ENCODE peak calls at places on chromosomes 2 and 18, in four cellular contexts. One of them, this sample, is unnamed.

GRCh38 chr18:3354506-3354905 is 92.6 kb downstream of the MYL12B start:
- DNase-seq in astrocyte of the spinal cord: no peak
- DNase-seq in progenitor cell of endocrine pancreas: no peak
- DNase-seq in IMR-90: peak
- DNase-seq in this sample: no peak

GRCh38 chr2:101307950-101308431 is 510 bp downstream of the RNF149 start:
- DNase-seq in progenitor cell of endocrine pancreas: peak
- DNase-seq in astrocyte of the spinal cord: peak
- DNase-seq in IMR-90: no peak
- DNase-seq in this sample: peak

GRCh38 chr2:217707116-217707742 is 295.6 kb downstream of the TNS1 start:
- DNase-seq in astrocyte of the spinal cord: no peak
- DNase-seq in progenitor cell of endocrine pancreas: no peak
- DNase-seq in IMR-90: peak
- DNase-seq in this sample: no peak

GRCh38 chr18:26159353-26159752 is 25.7 kb downstream of the PSMA8 start:
- DNase-seq in IMR-90: no peak
- DNase-seq in astrocyte of the spinal cord: no peak
- DNase-seq in progenitor cell of endocrine pancreas: no peak
- DNase-seq in this sample: no peak

GRCh38 chr18:10235553-10235952 is 218.9 kb upstream of the APCDD1 start:
- DNase-seq in astrocyte of the spinal cord: no peak
- DNase-seq in progenitor cell of endocrine pancreas: no peak
- DNase-seq in IMR-90: no peak
- DNase-seq in this sample: no peak

GRCh38 chr2:46780801-46781445 is 134.7 kb downstream of the MCFD2 start:
- DNase-seq in progenitor cell of endocrine pancreas: peak
- DNase-seq in IMR-90: peak
- DNase-seq in astrocyte of the spinal cord: no peak
- DNase-seq in this sample: no peak

GRCh38 chr2:70716951-70717350 is 51.0 kb downstream of the ADD2 start:
- DNase-seq in IMR-90: no peak
- DNase-seq in progenitor cell of endocrine pancreas: no peak
- DNase-seq in astrocyte of the spinal cord: no peak
- DNase-seq in this sample: no peak

GRCh38 chr2:167582619-167583018 is 664.8 kb downstream of the STK39 start:
- DNase-seq in astrocyte of the spinal cord: no peak
- DNase-seq in progenitor cell of endocrine pancreas: no peak
- DNase-seq in IMR-90: no peak
- DNase-seq in this sample: no peak

GRCh38 chr2:224682121-224682520 is 34.0 kb downstream of the CCDC195 start:
- DNase-seq in progenitor cell of endocrine pancreas: no peak
- DNase-seq in astrocyte of the spinal cord: no peak
- DNase-seq in IMR-90: no peak
- DNase-seq in this sample: no peak

GRCh38 chr18:55275042-55275897 is 312.7 kb downstream of the TCF4 start:
- DNase-seq in astrocyte of the spinal cord: peak
- DNase-seq in IMR-90: peak
- DNase-seq in progenitor cell of endocrine pancreas: no peak
- DNase-seq in this sample: no peak

GRCh38 chr2:239647037-239647436 is 246.2 kb upstream of the HDAC4 start:
- DNase-seq in IMR-90: no peak
- DNase-seq in progenitor cell of endocrine pancreas: no peak
- DNase-seq in astrocyte of the spinal cord: no peak
- DNase-seq in this sample: no peak

GRCh38 chr2:62747169-62747568 is 41.7 kb downstream of the EHBP1 start:
- DNase-seq in astrocyte of the spinal cord: no peak
- DNase-seq in IMR-90: no peak
- DNase-seq in progenitor cell of endocrine pancreas: no peak
- DNase-seq in this sample: no peak

GRCh38 chr2:221133941-221134340 is 438.2 kb downstream of the EPHA4 start:
- DNase-seq in astrocyte of the spinal cord: no peak
- DNase-seq in IMR-90: no peak
- DNase-seq in progenitor cell of endocrine pancreas: no peak
- DNase-seq in this sample: no peak

GRCh38 chr2:65071499-65072180 is 15.4 kb downstream of the CEP68 start:
- DNase-seq in IMR-90: no peak
- DNase-seq in astrocyte of the spinal cord: no peak
- DNase-seq in progenitor cell of endocrine pancreas: no peak
- DNase-seq in this sample: no peak

GRCh38 chr2:157897106-157897971 is 21.2 kb upstream of the ACVR1 start:
- DNase-seq in IMR-90: no peak
- DNase-seq in astrocyte of the spinal cord: no peak
- DNase-seq in progenitor cell of endocrine pancreas: no peak
- DNase-seq in this sample: no peak

GRCh38 chr18:55119434-55119833 is 160.2 kb upstream of the CCDC68 start:
- DNase-seq in progenitor cell of endocrine pancreas: no peak
- DNase-seq in IMR-90: no peak
- DNase-seq in astrocyte of the spinal cord: no peak
- DNase-seq in this sample: no peak

GRCh38 chr2:119248311-119248710 is 24.7 kb downstream of the STEAP3 start:
- DNase-seq in IMR-90: peak
- DNase-seq in astrocyte of the spinal cord: peak
- DNase-seq in progenitor cell of endocrine pancreas: no peak
- DNase-seq in this sample: no peak

GRCh38 chr18:62751341-62751821 is 36.0 kb downstream of the PHLPP1 start:
- DNase-seq in progenitor cell of endocrine pancreas: no peak
- DNase-seq in IMR-90: peak
- DNase-seq in astrocyte of the spinal cord: peak
- DNase-seq in this sample: no peak

GRCh38 chr2:36963106-36963505 is 3.2 kb downstream of the STRN start:
- DNase-seq in IMR-90: no peak
- DNase-seq in astrocyte of the spinal cord: no peak
- DNase-seq in progenitor cell of endocrine pancreas: no peak
- DNase-seq in this sample: no peak

GRCh38 chr18:50507120-50507590 is 52.7 kb upstream of the MAPK4 start:
- DNase-seq in IMR-90: no peak
- DNase-seq in progenitor cell of endocrine pancreas: peak
- DNase-seq in astrocyte of the spinal cord: no peak
- DNase-seq in this sample: no peak

DNA sequence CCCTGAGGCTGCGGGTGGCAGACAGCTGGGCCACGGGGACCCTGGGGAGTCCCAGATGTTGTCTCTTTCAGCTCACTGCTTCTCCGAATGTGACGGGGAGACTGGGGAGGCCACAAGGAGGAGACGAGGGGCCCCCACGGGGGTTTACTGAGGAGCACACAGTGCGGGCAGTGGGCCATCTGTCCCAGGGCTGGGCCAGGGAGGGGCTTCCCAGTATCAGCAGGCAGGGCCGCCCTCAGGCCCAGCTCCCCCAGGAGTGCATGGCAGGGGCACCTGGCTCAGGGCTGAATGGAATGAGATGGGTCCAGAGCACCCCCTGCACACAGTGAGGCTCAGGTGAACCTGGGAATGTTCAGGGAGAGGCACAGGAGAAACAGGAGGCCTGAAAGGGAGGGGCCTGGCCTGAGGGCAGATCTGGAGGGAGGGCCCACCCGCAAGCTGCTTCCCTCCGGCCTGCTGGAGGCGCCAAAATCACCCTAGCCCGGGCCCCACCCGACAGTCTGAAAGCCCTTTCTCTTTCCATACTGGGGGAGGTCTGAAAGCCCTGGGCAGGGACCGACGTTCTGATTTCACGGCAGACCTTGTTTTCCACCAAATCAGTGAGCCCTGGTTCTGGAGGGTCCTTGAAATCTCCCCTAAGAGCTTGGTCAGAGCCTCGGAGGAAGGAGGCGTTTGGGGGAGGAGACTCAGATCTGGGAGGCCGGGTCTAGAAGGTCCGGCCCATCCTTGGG is 35.5 kb upstream of the PTMA start:
- DNase-seq in IMR-90: peak
- DNase-seq in astrocyte of the spinal cord: peak
- DNase-seq in progenitor cell of endocrine pancreas: no peak
- DNase-seq in this sample: no peak
- TF ChIP-seq CTCF in IMR-90: peak
- TF ChIP-seq CTCF in astrocyte of the spinal cord: peak
- TF ChIP-seq CTCF in progenitor cell of endocrine pancreas: peak
- TF ChIP-seq CTCF in this sample: no peak

DNA sequence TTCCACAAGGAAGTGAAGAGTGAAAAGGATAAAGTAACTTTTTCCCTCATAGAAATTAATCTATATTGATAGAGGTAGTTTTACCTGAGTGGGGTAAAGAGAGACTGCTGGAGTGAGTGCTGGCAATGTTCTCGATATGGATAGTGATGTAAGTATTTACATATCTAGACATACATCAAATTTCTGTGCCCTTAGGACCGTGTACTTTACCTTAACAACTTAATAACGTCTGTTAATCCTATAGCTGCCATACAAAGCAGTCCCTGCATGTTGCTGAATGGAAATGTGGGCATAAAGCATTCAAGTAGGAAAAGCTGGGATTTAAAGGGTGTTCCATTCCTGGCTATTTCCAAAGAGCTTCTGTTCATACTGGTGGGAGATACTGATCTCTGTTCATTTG is 162.4 kb upstream of the NOSTRIN start:
- DNase-seq in astrocyte of the spinal cord: no peak
- DNase-seq in progenitor cell of endocrine pancreas: no peak
- DNase-seq in IMR-90: no peak
- DNase-seq in this sample: no peak
- TF ChIP-seq CTCF in astrocyte of the spinal cord: no peak
- TF ChIP-seq CTCF in progenitor cell of endocrine pancreas: no peak
- TF ChIP-seq CTCF in IMR-90: no peak
- TF ChIP-seq CTCF in this sample: no peak

GRCh38 chr18:65435529-65435928 is 315.3 kb upstream of the CDH7 start:
- DNase-seq in astrocyte of the spinal cord: no peak
- DNase-seq in IMR-90: no peak
- DNase-seq in progenitor cell of endocrine pancreas: no peak
- DNase-seq in this sample: no peak

GRCh38 chr18:65436430-65436829 is 314.4 kb upstream of the CDH7 start:
- DNase-seq in astrocyte of the spinal cord: no peak
- DNase-seq in IMR-90: no peak
- DNase-seq in progenitor cell of endocrine pancreas: no peak
- DNase-seq in this sample: no peak

GRCh38 chr18:65439184-65439583 is 311.6 kb upstream of the CDH7 start:
- DNase-seq in IMR-90: no peak
- DNase-seq in astrocyte of the spinal cord: peak
- DNase-seq in progenitor cell of endocrine pancreas: no peak
- DNase-seq in this sample: no peak
- TF ChIP-seq CTCF in IMR-90: no peak
- TF ChIP-seq CTCF in astrocyte of the spinal cord: peak
- TF ChIP-seq CTCF in progenitor cell of endocrine pancreas: peak
- TF ChIP-seq CTCF in this sample: no peak

DNA sequence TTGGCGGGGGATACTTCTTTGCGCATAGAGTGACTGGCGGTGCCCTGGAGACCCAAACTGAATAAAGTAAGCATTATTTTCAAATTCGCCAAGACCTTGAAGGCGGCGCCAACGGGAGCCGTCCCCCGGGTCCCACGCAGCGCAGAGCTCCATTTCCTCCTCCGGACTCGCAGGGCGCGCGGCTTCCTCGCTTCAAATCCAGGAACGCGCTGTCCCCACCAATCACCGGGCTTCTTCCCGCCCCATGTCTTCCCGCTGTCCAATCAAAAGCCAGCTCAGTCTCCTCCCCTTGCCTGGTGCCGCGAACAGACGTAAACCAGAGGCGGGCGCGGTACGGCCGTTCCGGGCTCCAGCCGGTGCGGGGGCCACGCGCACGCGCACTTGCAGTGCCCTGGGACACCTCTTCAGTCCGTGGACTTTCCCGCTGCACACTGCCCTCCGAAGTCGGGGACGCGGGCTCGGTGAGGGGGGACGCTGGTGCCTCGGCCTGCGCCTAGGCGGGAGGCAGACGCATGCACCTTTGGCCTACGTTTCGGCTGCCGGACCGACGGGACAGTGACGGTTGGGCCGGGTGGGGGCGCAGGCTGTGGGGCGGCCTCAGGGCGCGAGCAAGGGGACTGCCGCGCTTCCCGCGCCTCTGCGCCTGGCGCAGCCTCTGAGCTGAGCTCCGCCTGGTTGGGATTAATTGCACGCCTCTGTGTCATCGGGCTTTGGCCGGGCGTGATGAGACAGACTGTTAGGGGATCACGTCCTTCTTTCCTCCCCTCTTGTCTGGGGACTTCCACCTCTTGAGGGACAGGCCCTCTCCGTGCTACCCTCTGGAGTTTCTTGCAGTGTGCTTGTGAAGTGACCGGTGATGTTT is at the start of gene CEP192:
- DNase-seq in progenitor cell of endocrine pancreas: peak
- DNase-seq in astrocyte of the spinal cord: peak
- DNase-seq in IMR-90: peak
- DNase-seq in this sample: peak
- TF ChIP-seq CTCF in progenitor cell of endocrine pancreas: peak
- TF ChIP-seq CTCF in astrocyte of the spinal cord: no peak
- TF ChIP-seq CTCF in IMR-90: no peak
- TF ChIP-seq CTCF in this sample: peak

GRCh38 chr18:34809697-34810096 is 99.6 kb downstream of the DTNA start:
- DNase-seq in astrocyte of the spinal cord: peak
- DNase-seq in IMR-90: peak
- DNase-seq in progenitor cell of endocrine pancreas: no peak
- DNase-seq in this sample: no peak
- TF ChIP-seq CTCF in astrocyte of the spinal cord: peak
- TF ChIP-seq CTCF in IMR-90: peak
- TF ChIP-seq CTCF in progenitor cell of endocrine pancreas: peak
- TF ChIP-seq CTCF in this sample: peak

DNA sequence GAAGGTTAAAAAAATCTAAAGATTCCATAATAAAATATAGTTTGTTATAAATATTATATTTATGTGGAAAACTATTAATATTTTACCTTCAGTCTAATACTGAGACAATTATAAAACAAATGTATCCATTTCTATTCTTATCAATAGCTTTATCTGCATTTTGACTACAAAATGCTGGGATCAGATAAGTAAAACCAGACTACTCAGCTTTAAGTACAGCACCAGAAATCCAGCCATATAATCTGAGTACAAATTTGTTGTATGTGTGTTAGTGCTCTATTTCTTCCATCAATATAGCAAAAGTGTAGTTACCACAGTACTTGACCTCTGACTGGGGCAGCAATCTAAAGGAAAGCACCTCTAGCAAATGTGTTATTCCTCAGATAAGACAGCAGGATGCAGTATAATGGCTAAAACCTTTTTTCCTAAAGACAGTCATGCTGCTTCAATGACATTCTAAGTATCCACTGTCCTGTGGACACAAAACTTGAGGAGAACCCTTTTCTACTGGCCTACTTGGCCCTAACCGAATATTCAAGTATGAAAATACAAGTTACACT is 68.1 kb downstream of the OLA1 start:
- DNase-seq in IMR-90: no peak
- DNase-seq in astrocyte of the spinal cord: no peak
- DNase-seq in progenitor cell of endocrine pancreas: no peak
- DNase-seq in this sample: no peak
- TF ChIP-seq CTCF in IMR-90: peak
- TF ChIP-seq CTCF in astrocyte of the spinal cord: peak
- TF ChIP-seq CTCF in progenitor cell of endocrine pancreas: no peak
- TF ChIP-seq CTCF in this sample: no peak

GRCh38 chr2:83196225-83196624 is 1262.9 kb downstream of the SUCLG1 start:
- DNase-seq in IMR-90: peak
- DNase-seq in progenitor cell of endocrine pancreas: no peak
- DNase-seq in astrocyte of the spinal cord: peak
- DNase-seq in this sample: no peak
- TF ChIP-seq CTCF in IMR-90: peak
- TF ChIP-seq CTCF in progenitor cell of endocrine pancreas: peak
- TF ChIP-seq CTCF in astrocyte of the spinal cord: peak
- TF ChIP-seq CTCF in this sample: no peak

DNA sequence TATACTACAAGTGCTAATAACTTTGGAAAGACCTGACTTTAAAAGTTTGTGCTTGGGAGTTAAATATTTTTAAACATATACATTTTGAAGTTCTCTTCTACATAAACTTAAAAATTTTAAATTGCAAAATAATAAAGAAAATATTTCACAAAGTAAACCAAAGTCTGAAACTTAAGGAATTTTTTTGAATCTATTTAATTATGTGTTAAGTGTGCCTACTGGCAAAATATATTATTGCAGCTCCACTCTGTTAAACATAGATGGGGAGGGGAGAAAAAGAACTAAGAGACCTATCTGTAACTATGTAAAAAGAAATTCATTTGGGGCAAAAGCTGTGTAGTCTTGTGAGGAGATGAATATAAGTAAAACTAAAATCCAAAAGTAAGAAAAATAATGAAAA is 133.3 kb upstream of the UBE2E3 start:
- DNase-seq in IMR-90: no peak
- DNase-seq in astrocyte of the spinal cord: no peak
- DNase-seq in progenitor cell of endocrine pancreas: no peak
- DNase-seq in this sample: no peak
- TF ChIP-seq CTCF in IMR-90: no peak
- TF ChIP-seq CTCF in astrocyte of the spinal cord: peak
- TF ChIP-seq CTCF in progenitor cell of endocrine pancreas: peak
- TF ChIP-seq CTCF in this sample: no peak